ENCODE peak calls at places on chromosomes 2 and 18, in nine cellular contexts. B, X, M, Y, P, O, L, R and V are unnamed samples.

GRCh38 chr2:191350826-191351225 is 105.6 kb downstream of the MYO1B start:
- DNase-seq in B (no peak), X (no peak), M (no peak), Y (no peak), P (no peak), O (no peak), L (no peak), R (no peak), V (no peak)

GRCh38 chr18:70181015-70181414 is 24.5 kb downstream of the RTTN start:
- DNase-seq in B (no peak), X (no peak), M (no peak), Y (no peak), P (no peak), O (no peak), L (no peak), R (peak), V (no peak)

GRCh38 chr18:78904179-78904531 is 75.5 kb upstream of the SALL3 start:
- DNase-seq in B (no peak), X (no peak), M (no peak), Y (no peak), P (no peak), O (no peak), L (no peak), R (no peak), V (peak)

GRCh38 chr2:224363281-224363680 is 38.6 kb downstream of the FAM124B start:
- DNase-seq in B (no peak), X (no peak), M (no peak), Y (no peak), P (no peak), O (no peak), L (no peak), R (no peak), V (no peak)

GRCh38 chr2:120641366-120641771 is 94.3 kb upstream of the GLI2 start:
- DNase-seq in B (no peak), X (no peak), M (no peak), Y (no peak), P (no peak), O (no peak), L (no peak), R (no peak), V (peak)

GRCh38 chr2:222310747-222311320 is 12.0 kb upstream of the PAX3 start:
- DNase-seq in B (no peak), X (no peak), M (no peak), Y (no peak), P (no peak), O (no peak), L (no peak), R (no peak), V (no peak)

GRCh38 chr2:101675512-101675911 is 22.0 kb upstream of the MAP4K4 start:
- DNase-seq in B (no peak), X (no peak), M (no peak), Y (no peak), P (no peak), O (no peak), L (peak), R (no peak), V (peak)

GRCh38 chr2:152573168-152573567 is 144.1 kb downstream of the PRPF40A start:
- DNase-seq in B (no peak), X (peak), M (no peak), Y (peak), P (no peak), O (no peak), L (peak), R (peak), V (no peak)

GRCh38 chr2:207836526-207837133 is 66.9 kb upstream of the FZD5 start:
- DNase-seq in B (no peak), X (no peak), M (peak), Y (no peak), P (no peak), O (no peak), L (no peak), R (no peak), V (peak)

GRCh38 chr2:46062637-46063412 is 234.4 kb upstream of the EPAS1 start:
- DNase-seq in B (peak), X (peak), M (peak), Y (peak), P (peak), O (peak), L (peak), R (peak), V (peak)

GRCh38 chr2:43346619-43347018 is 120.2 kb upstream of the ZFP36L2 start:
- DNase-seq in B (no peak), X (no peak), M (no peak), Y (no peak), P (no peak), O (no peak), L (no peak), R (no peak), V (no peak)

GRCh38 chr2:216717491-216717901 is 22.1 kb upstream of the IGFBP5 start:
- DNase-seq in B (no peak), X (no peak), M (no peak), Y (no peak), P (peak), O (no peak), L (no peak), R (no peak), V (no peak)

GRCh38 chr2:145931836-145932352 is 1412.0 kb upstream of the ZEB2 start:
- DNase-seq in B (no peak), X (no peak), M (no peak), Y (no peak), P (no peak), O (no peak), L (no peak), R (no peak), V (no peak)

GRCh38 chr2:153963247-153963646 is 91.5 kb downstream of the GALNT13 start:
- DNase-seq in B (no peak), X (no peak), M (no peak), Y (no peak), P (no peak), O (no peak), L (no peak), R (no peak), V (no peak)

GRCh38 chr2:235807347-235807746 is 313.5 kb downstream of the AGAP1 start:
- DNase-seq in B (no peak), X (no peak), M (no peak), Y (no peak), P (peak), O (peak), L (no peak), R (no peak), V (no peak)

GRCh38 chr2:71510196-71510807 is 56.9 kb downstream of the DYSF start:
- DNase-seq in B (peak), X (peak), M (peak), Y (peak), P (peak), O (peak), L (no peak), R (peak), V (peak)

GRCh38 chr2:72041638-72042111 is 106.0 kb downstream of the CYP26B1 start:
- DNase-seq in B (no peak), X (no peak), M (no peak), Y (no peak), P (no peak), O (no peak), L (peak), R (no peak), V (no peak)

GRCh38 chr2:53475766-53476165 is 291.8 kb upstream of the CHAC2 start:
- DNase-seq in B (no peak), X (no peak), M (no peak), Y (no peak), P (no peak), O (no peak), L (no peak), R (no peak), V (no peak)

GRCh38 chr2:224885836-224886547 is 156.3 kb downstream of the DOCK10 start:
- DNase-seq in B (no peak), X (no peak), M (no peak), Y (no peak), P (no peak), O (no peak), L (no peak), R (no peak), V (no peak)

GRCh38 chr2:109176928-109177327 is 47.9 kb downstream of the SH3RF3 start:
- DNase-seq in B (no peak), X (no peak), M (no peak), Y (no peak), P (no peak), O (no peak), L (no peak), R (no peak), V (no peak)

GRCh38 chr2:121976912-121977311 is 221.5 kb downstream of the TSN start:
- DNase-seq in B (no peak), X (no peak), M (no peak), Y (no peak), P (no peak), O (no peak), L (no peak), R (no peak), V (peak)

GRCh38 chr2:102070058-102070642 is 72.4 kb upstream of the IL1R1 start:
- DNase-seq in B (no peak), X (peak), M (peak), Y (peak), P (no peak), O (no peak), L (no peak), R (no peak), V (no peak)

GRCh38 chr2:113711857-113712256 is 44.6 kb downstream of the SLC35F5 start:
- DNase-seq in B (no peak), X (no peak), M (no peak), Y (no peak), P (no peak), O (no peak), L (no peak), R (no peak), V (no peak)

GRCh38 chr2:45218931-45219339 is 209.7 kb upstream of the SIX2 start:
- DNase-seq in B (no peak), X (peak), M (no peak), Y (no peak), P (no peak), O (no peak), L (no peak), R (no peak), V (no peak)

GRCh38 chr2:71596011-71596410 is 142.7 kb downstream of the DYSF start:
- DNase-seq in B (no peak), X (no peak), M (no peak), Y (no peak), P (no peak), O (peak), L (no peak), R (no peak), V (no peak)

GRCh38 chr2:64847930-64848329 is 141.3 kb upstream of the SLC1A4 start:
- DNase-seq in B (no peak), X (no peak), M (no peak), Y (no peak), P (peak), O (no peak), L (no peak), R (no peak), V (no peak)
- TF ChIP-seq CTCF in B (no peak), X (no peak), M (no peak), Y (no peak), P (no peak), O (no peak), L (no peak), R (no peak), V (no peak)

DNA sequence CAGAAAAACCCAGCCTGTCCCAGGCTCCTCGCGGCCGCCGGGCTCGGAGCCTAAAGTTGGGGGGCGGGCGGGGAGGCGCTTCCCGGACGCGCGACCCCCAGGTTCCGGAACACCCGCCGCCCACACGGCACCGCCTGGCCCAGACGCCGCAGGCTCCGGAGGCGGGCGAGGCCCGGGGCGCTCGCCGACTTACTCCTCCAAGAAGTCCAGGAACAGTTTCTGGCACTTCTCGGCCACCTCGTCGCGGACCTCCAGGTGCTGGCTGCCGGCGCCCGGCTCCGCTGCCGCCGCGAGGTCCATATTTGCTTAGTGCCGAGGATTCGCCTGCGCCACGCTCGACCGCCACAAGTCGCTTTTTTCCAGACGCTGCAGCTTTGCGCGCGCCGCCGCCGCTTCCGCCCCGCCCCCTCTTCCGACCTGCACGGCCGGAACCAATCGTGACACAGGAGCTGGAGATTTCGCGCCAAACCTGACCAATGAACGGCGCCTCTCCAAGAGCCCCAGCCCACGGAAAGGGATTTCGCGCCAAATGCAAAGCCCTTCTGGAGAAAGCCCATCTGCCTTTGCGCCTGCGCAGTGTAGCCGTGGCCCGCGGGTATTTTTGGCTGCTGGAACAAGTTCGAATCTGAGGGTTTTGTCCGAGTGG is at the start of gene MCM6:
- DNase-seq in B (peak), X (peak), M (peak), Y (peak), P (peak), O (peak), L (peak), R (peak), V (peak)
- TF ChIP-seq CTCF in B (no peak), X (peak), M (peak), Y (peak), P (no peak), O (peak), L (peak), R (no peak), V (no peak)

DNA sequence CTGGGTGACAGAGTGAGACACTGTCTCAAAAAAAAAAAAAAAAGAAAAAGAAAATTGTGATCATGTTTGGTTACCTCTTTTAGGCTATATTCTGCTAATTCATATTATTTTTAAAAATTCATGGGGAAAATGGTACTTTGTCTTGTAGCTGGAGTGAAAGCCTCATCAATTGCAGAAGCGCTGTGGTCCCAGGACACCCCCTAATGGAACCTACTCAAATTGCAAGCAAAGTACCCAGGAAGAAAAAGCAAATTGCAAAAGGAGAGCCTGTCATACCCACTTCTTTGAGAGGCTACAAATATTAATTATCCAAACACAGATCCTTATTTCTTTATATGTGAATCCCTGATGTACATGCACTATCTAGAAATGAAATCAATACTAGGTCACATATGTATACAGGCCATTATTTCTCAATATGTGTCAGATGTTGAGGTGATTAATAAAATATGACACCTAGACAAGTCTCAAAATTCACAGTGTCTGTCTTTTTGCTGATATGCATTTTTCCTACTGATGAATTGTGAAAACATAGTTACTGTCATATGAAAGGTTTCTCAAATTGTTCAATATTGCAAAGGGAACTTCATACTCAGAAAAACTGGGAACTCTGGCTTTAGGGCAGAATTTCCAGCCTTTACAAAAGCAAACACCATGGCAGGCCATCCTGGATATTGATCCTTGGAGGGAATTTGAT is 12.6 kb downstream of the CRACDL start:
- DNase-seq in B (no peak), X (no peak), M (no peak), Y (no peak), P (no peak), O (no peak), L (no peak), R (no peak), V (no peak)
- TF ChIP-seq CTCF in B (no peak), X (no peak), M (no peak), Y (no peak), P (peak), O (peak), L (no peak), R (peak), V (no peak)

DNA sequence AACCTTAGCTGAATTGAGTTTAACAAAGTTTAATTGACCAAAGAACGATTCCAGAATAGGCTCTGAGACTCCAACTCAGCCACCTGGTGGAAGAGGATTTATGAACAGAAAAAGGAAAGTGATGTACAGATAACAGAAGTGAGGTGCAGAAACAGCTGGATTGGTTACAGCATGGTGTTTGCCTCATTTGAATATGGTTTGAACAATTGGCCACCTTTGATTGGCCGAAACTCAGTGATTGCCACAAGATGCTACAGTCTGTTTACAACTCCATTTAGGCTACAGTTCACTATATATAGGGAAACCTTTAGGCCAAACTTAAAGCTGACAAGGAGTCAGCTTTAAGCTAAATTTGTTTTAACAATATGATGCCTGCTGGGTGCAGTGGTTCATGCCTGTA is 28.1 kb upstream of the SLC35G4 start:
- DNase-seq in B (no peak), X (no peak), M (no peak), Y (no peak), P (no peak), O (no peak), L (peak), R (no peak), V (no peak)
- TF ChIP-seq CTCF in B (no peak), X (no peak), M (no peak), Y (no peak), P (no peak), O (no peak), L (no peak), R (no peak), V (no peak)

GRCh38 chr2:202633470-202633869 is 1.3 kb upstream of the FAM117B start:
- DNase-seq in B (no peak), X (no peak), M (no peak), Y (no peak), P (no peak), O (no peak), L (no peak), R (no peak), V (no peak)

GRCh38 chr2:202634556-202635440 is at the start of gene FAM117B:
- DNase-seq in B (peak), X (peak), M (peak), Y (peak), P (peak), O (peak), L (peak), R (peak), V (peak)

GRCh38 chr2:202632682-202633081 is 2.1 kb upstream of the FAM117B start:
- DNase-seq in B (no peak), X (no peak), M (no peak), Y (peak), P (no peak), O (no peak), L (no peak), R (no peak), V (no peak)

GRCh38 chr2:202638710-202639109 is 3.9 kb downstream of the FAM117B start:
- DNase-seq in B (no peak), X (no peak), M (no peak), Y (no peak), P (no peak), O (no peak), L (no peak), R (no peak), V (no peak)

GRCh38 chr2:202635441-202636296 is 900 bp downstream of the FAM117B start:
- DNase-seq in B (peak), X (peak), M (peak), Y (peak), P (peak), O (peak), L (peak), R (peak), V (peak)
- TF ChIP-seq CTCF in B (no peak), X (no peak), M (no peak), Y (no peak), P (no peak), O (no peak), L (peak), R (no peak), V (peak)

GRCh38 chr2:39059366-39059952 is 61.4 kb downstream of the SOS1 start:
- DNase-seq in B (no peak), X (no peak), M (no peak), Y (no peak), P (no peak), O (no peak), L (no peak), R (peak), V (no peak)
- TF ChIP-seq CTCF in B (peak), X (peak), M (peak), Y (no peak), P (peak), O (peak), L (peak), R (peak), V (peak)

GRCh38 chr18:23227729-23228075 is 92.4 kb downstream of the CABLES1 start:
- DNase-seq in B (no peak), X (no peak), M (no peak), Y (no peak), P (no peak), O (no peak), L (no peak), R (no peak), V (no peak)
- TF ChIP-seq CTCF in B (no peak), X (no peak), M (no peak), Y (no peak), P (no peak), O (no peak), L (no peak), R (no peak), V (no peak)

GRCh38 chr2:174635747-174636399 is 38.3 kb upstream of the WIPF1 start:
- DNase-seq in B (no peak), X (no peak), M (no peak), Y (no peak), P (no peak), O (no peak), L (no peak), R (no peak), V (no peak)

GRCh38 chr2:174632847-174633620 is 35.4 kb upstream of the WIPF1 start:
- DNase-seq in B (no peak), X (no peak), M (no peak), Y (no peak), P (no peak), O (no peak), L (no peak), R (no peak), V (no peak)

GRCh38 chr2:174633621-174633927 is 36.0 kb upstream of the WIPF1 start:
- DNase-seq in B (no peak), X (no peak), M (no peak), Y (no peak), P (no peak), O (no peak), L (no peak), R (no peak), V (no peak)

GRCh38 chr2:174635015-174635593 is 37.5 kb upstream of the WIPF1 start:
- DNase-seq in B (no peak), X (no peak), M (no peak), Y (no peak), P (no peak), O (no peak), L (no peak), R (no peak), V (no peak)

DNA sequence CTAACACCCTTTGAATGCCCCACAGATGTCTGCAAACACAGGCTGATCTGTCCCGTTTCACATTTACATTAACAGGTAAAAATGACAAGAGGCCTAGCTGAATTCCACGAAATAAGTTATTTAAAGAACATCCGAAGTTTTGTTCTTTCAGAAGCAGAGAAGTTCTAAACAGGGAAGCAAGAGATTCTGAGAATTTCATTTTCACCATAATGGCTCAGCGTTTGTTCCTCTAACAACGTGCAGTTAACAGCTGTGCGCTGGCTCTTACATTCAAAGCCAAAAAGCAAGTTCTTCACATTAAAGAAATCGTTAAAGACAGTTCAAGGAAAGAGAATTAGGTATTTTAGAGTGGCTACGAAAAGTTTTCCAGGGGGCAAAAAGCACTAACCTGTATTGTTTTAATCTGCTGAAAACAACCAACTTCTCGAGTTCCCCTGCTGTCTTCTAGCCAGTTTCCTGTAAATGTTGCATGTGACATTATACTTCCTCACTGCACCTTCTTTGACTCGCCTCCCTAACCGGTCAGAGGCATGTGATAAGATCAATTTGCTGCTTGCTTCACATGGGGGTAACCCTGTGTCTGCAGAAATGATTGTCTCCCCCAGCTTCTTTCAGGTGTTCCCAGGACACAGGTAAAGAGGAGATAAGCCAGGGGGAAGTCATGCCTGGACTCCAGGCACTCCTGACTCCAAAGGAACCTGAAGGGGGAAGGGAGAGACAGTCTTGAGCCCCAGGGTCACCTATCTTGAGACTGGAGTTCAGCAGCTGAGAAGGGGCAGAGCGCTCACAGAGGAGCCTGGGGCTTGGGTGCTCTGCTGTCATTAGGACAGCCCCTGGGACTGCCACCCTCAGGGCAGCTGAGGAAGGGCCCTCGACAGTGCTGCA is 36.8 kb upstream of the WIPF1 start:
- DNase-seq in B (peak), X (peak), M (no peak), Y (no peak), P (no peak), O (no peak), L (no peak), R (no peak), V (no peak)
- TF ChIP-seq CTCF in B (no peak), X (no peak), M (no peak), Y (no peak), P (no peak), O (no peak), L (no peak), R (no peak), V (no peak)